ENCODE peak calls at places on chromosomes 4 and X, in seven cellular contexts. Q is Calu3, I is H1, K is heart left ventricle, A is neural crest cell, Y is NB4, R is dorsolateral prefrontal cortex. V is an unnamed sample.

GRCh38 chrX:71492086-71493065 is 40.5 kb upstream of the OGT start:
- DNase-seq in Q (peak), I (no peak), K (peak), A (no peak), Y (peak), R (peak), V (peak)

GRCh38 chr4:75637827-75638226 is 7.5 kb upstream of the CDKL2 start:
- DNase-seq in Q (no peak), I (no peak), K (no peak), A (no peak), Y (no peak), R (no peak), V (no peak)

GRCh38 chr4:36326610-36327009 is 45.2 kb downstream of the DTHD1 start:
- DNase-seq in Q (no peak), I (no peak), K (no peak), A (no peak), Y (no peak), R (no peak), V (no peak)

GRCh38 chr4:9969526-9970398 is 51.5 kb downstream of the SLC2A9 start:
- DNase-seq in Q (no peak), I (no peak), K (no peak), A (no peak), Y (no peak), R (no peak), V (peak)

GRCh38 chr4:56656346-56656643 is 24.8 kb downstream of the HOPX start:
- DNase-seq in Q (no peak), I (no peak), K (no peak), A (peak), Y (no peak), R (no peak), V (no peak)

GRCh38 chr4:143441678-143442077 is 71.8 kb upstream of the SMARCA5 start:
- DNase-seq in Q (no peak), I (no peak), K (no peak), A (no peak), Y (no peak), R (peak), V (no peak)

GRCh38 chr4:60682901-60683300 is 517.2 kb upstream of the ADGRL3 start:
- DNase-seq in Q (no peak), I (no peak), K (no peak), A (no peak), Y (no peak), R (no peak), V (no peak)

GRCh38 chrX:11750694-11751093 is 7.3 kb upstream of the MSL3 start:
- DNase-seq in Q (no peak), I (no peak), K (no peak), A (no peak), Y (no peak), R (no peak), V (no peak)

GRCh38 chrX:128975716-128976115 is 547.6 kb downstream of the SMARCA1 start:
- DNase-seq in Q (peak), I (peak), K (no peak), A (peak), Y (peak), R (peak), V (no peak)

GRCh38 chrX:21940356-21940829 is at the start of gene SMS:
- DNase-seq in Q (peak), I (peak), K (peak), A (peak), Y (peak), R (no peak), V (peak)

GRCh38 chrX:68895339-68896250 is 66.8 kb downstream of the EFNB1 start:
- DNase-seq in Q (peak), I (no peak), K (no peak), A (no peak), Y (no peak), R (no peak), V (no peak)

GRCh38 chr4:15118281-15118680 is 116.0 kb downstream of the CPEB2 start:
- DNase-seq in Q (no peak), I (no peak), K (no peak), A (no peak), Y (no peak), R (no peak), V (no peak)

DNA sequence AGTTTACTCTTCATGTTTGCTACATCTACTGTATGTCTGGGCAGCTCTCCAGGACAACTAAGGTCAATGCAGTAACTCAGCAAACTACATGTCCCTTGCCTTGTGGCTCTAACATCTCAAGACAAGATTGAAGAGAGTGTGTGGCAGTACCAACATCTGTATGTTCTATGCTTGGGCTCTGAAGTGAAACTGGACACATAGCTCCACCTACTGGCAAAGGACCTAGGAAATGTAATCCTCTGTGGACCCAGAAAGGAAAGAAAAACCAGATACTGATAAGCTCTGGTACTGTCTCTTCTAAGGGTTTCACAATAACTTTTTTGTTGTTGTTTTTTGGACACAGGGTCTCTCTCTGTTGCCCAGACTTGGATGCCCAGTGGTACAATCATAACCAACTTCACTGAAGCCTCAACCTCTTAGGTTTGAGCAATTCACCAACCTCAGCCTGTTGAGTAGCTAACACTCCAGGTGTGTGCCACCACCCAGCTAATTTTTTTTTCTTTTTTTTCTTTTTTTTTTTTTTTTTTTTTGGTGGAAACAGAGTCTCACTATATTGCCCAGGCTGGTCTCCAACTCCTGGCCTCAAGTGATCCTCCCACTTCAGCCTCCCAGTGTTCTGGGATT is 64.1 kb downstream of the QDPR start:
- DNase-seq in Q (peak), I (no peak), K (no peak), A (peak), Y (peak), R (no peak), V (no peak)
- TF ChIP-seq CTCF in Q (peak), I (peak), K (peak), A (peak), Y (peak), R (peak), V (peak)

GRCh38 chrX:120512222-120512621 is 43.1 kb upstream of the LAMP2 start:
- DNase-seq in Q (no peak), I (no peak), K (no peak), A (no peak), Y (no peak), R (no peak), V (no peak)

GRCh38 chrX:120517936-120518335 is 42.8 kb downstream of the CUL4B start:
- DNase-seq in Q (peak), I (no peak), K (no peak), A (no peak), Y (no peak), R (no peak), V (no peak)

GRCh38 chrX:120512627-120513026 is 43.5 kb upstream of the LAMP2 start:
- DNase-seq in Q (peak), I (no peak), K (no peak), A (no peak), Y (no peak), R (no peak), V (no peak)

GRCh38 chrX:120514236-120514635 is 45.1 kb upstream of the LAMP2 start:
- DNase-seq in Q (peak), I (no peak), K (no peak), A (no peak), Y (peak), R (no peak), V (no peak)
- TF ChIP-seq CTCF in Q (peak), I (peak), K (no peak), A (peak), Y (peak), R (no peak), V (peak)

DNA sequence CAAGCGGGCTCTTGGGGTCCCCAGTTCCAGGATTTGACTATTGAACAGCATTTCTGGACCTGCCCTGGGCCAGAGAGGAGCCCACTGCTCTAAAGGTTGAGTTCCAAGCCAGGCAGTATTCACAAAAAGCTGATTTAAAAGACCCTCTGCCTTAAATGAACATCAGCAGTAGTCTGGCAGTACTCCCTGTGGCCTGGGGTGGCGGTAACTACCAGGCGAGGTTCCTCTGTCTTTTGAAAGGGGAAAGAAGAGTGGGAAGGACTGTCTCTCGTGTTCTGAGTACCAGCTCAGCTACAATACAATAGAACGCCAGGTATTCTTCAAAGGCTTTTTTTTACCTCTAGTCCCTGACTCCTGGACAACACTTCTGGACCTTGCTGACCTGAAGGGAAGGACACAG is 456.4 kb upstream of the TEX13C start:
- DNase-seq in Q (no peak), I (no peak), K (no peak), A (no peak), Y (peak), R (no peak), V (no peak)
- TF ChIP-seq CTCF in Q (no peak), I (peak), K (no peak), A (peak), Y (peak), R (no peak), V (no peak)

GRCh38 chr4:168993724-168994510 is 16.1 kb downstream of the CBR4 start:
- DNase-seq in Q (no peak), I (no peak), K (no peak), A (no peak), Y (peak), R (no peak), V (no peak)

GRCh38 chr4:168998596-168998995 is 11.5 kb downstream of the CBR4 start:
- DNase-seq in Q (no peak), I (no peak), K (no peak), A (no peak), Y (no peak), R (no peak), V (no peak)

GRCh38 chr4:168994961-168995360 is 15.1 kb downstream of the CBR4 start:
- DNase-seq in Q (no peak), I (no peak), K (no peak), A (no peak), Y (no peak), R (no peak), V (no peak)

GRCh38 chr4:168999836-169000235 is 10.2 kb downstream of the CBR4 start:
- DNase-seq in Q (no peak), I (no peak), K (no peak), A (no peak), Y (no peak), R (no peak), V (no peak)

GRCh38 chr4:168995537-168996295 is 14.3 kb downstream of the CBR4 start:
- DNase-seq in Q (no peak), I (no peak), K (no peak), A (no peak), Y (peak), R (no peak), V (no peak)
- TF ChIP-seq CTCF in Q (no peak), I (no peak), K (peak), A (peak), Y (no peak), R (peak), V (peak)